ENCODE peak calls at places on chromosomes 16 and 17, in nine cellular contexts. N is lung, R is uterus, T is adrenal gland, D is cardiac fibroblast, K is IMR-90, X is cardiac muscle cell, B is endothelial cell of umbilical vein, J is fibroblast of mammary gland. L is an unnamed sample.

GRCh38 chr16:637081-638018 is 1.2 kb upstream of the METTL26 start:
- DNase-seq in T (peak; percentile 95), J (peak; percentile 80), N (peak; percentile 92), X (peak; percentile 93), K (peak; percentile 81), B (no peak), D (peak; percentile 92), R (peak; percentile 93), L (peak; percentile 89)

GRCh38 chr17:3890082-3890892 is 2.6 kb downstream of the CAMKK1 start:
- DNase-seq in X (no peak), R (peak; percentile 95), J (peak; percentile 96), T (peak; percentile 93), N (peak; percentile 60), D (peak; percentile 92), K (peak; percentile 91), B (peak; percentile 77), L (peak; percentile 90)

GRCh38 chr17:72782985-72783701 is 309.3 kb downstream of the SLC39A11 start:
- DNase-seq in T (no peak), N (no peak), D (no peak), K (no peak), B (no peak), X (no peak), J (no peak), R (no peak), L (no peak)

GRCh38 chr16:49019081-49019633 is 262.5 kb downstream of the CBLN1 start:
- DNase-seq in N (no peak), B (no peak), J (peak; percentile 80), X (peak; percentile 42), K (peak; percentile 27), D (no peak), T (no peak), R (no peak), L (no peak)

GRCh38 chr16:87384162-87384999 is 805 bp upstream of the FBXO31 start:
- DNase-seq in T (no peak), K (no peak), B (no peak), N (peak; percentile 43), D (no peak), R (no peak), J (no peak), X (peak; percentile 77), L (no peak)

GRCh38 chr17:45429338-45430005 is 3.2 kb downstream of the ARHGAP27 start:
- DNase-seq in J (no peak), B (no peak), T (no peak), R (no peak), K (no peak), X (peak; percentile 60), N (no peak), D (no peak), L (no peak)

GRCh38 chr16:58138852-58139251 is 9.7 kb upstream of the CFAP20 start:
- DNase-seq in D (no peak), X (no peak), J (no peak), K (no peak), T (no peak), N (no peak), R (no peak), B (no peak), L (no peak)

GRCh38 chr17:63039342-63039741 is 73.3 kb downstream of the TANC2 start:
- DNase-seq in N (no peak), T (no peak), R (no peak), X (no peak), D (no peak), K (peak; percentile 28), J (peak; percentile 18), B (no peak), L (peak; percentile 8)

GRCh38 chr16:8127096-8127495 is 463.2 kb downstream of the TMEM114 start:
- DNase-seq in R (no peak), J (no peak), D (no peak), B (no peak), T (no peak), X (no peak), N (no peak), K (no peak), L (no peak)

GRCh38 chr17:17778308-17779014 is 58.3 kb downstream of the SREBF1 start:
- DNase-seq in B (no peak), T (peak; percentile 51), X (peak; percentile 48), D (peak; percentile 28), R (peak; percentile 95), J (peak; percentile 85), N (peak; percentile 54), K (peak; percentile 81), L (peak; percentile 94)

GRCh38 chr16:46974352-46974751 is 878 bp upstream of the DNAJA2 start:
- DNase-seq in R (no peak), J (peak; percentile 32), B (no peak), K (no peak), N (no peak), T (no peak), D (peak; percentile 26), X (no peak), L (no peak)

GRCh38 chr16:84611041-84611440 is 6.8 kb downstream of the COTL1 start:
- DNase-seq in D (peak; percentile 18), B (no peak), X (no peak), K (peak; percentile 61), N (no peak), J (peak; percentile 44), R (no peak), T (no peak), L (peak; percentile 73)

GRCh38 chr17:62090021-62090824 is 25.1 kb upstream of the MED13 start:
- DNase-seq in J (no peak), K (no peak), T (no peak), B (no peak), X (no peak), D (no peak), N (no peak), R (no peak), L (no peak)

GRCh38 chr17:81713004-81713555 is 996 bp downstream of the SLC25A10 start:
- DNase-seq in T (no peak), K (no peak), R (no peak), X (no peak), B (no peak), D (no peak), N (no peak), J (no peak), L (no peak)

GRCh38 chr17:81710514-81711308 is 1.4 kb upstream of the SLC25A10 start:
- DNase-seq in T (no peak), R (no peak), X (no peak), N (no peak), J (peak; percentile 37), D (peak; percentile 39), B (no peak), K (no peak), L (peak; percentile 29)

GRCh38 chr17:81711814-81712467 is at the start of gene SLC25A10:
- DNase-seq in J (peak; percentile 63), T (peak; percentile 92), B (peak; percentile 66), R (peak; percentile 51), K (peak; percentile 64), D (peak; percentile 63), N (peak; percentile 78), X (peak; percentile 88), L (peak; percentile 68)

GRCh38 chr17:81713556-81714411 is 1.7 kb downstream of the SLC25A10 start:
- DNase-seq in R (no peak), D (no peak), J (no peak), N (no peak), T (no peak), K (no peak), X (no peak), B (no peak), L (no peak)

DNA sequence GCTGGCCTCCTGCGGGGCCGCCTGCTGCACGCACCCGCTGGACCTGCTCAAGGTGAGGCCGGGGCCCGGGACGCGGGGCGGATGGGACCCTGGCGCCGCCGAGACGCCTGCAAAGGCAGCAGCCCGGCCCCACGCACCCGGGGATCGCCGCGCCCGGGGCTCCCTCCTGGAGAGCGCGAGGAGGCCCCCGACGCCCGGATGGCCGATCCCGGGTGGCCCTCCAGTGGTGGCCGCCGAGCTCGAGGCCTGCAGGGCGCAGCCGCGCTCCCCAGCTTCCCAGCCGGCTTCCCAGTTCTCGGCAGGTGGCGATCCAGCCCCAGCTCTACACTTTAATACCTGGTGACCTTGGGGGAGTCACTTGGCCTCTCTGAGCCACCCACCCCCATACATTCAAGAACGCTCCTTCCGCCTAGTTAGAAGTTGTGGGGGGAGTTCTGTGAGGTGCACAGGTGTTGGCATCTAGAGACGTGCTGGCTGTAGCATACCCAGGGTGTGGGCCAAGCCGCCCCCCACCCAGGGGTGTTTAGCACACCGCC is 452 bp downstream of the SLC25A10 start:
- DNase-seq in B (no peak), D (peak; percentile 28), T (no peak), J (no peak), N (no peak), R (no peak), X (peak; percentile 54), K (no peak), L (peak; percentile 17)
- TF ChIP-seq CTCF in B (peak; percentile 34), D (no peak), T (no peak), J (no peak), N (no peak), R (no peak), X (no peak), K (peak; percentile 30), L (no peak)

GRCh38 chr17:27602721-27603445 is 28.1 kb upstream of the LGALS9 start:
- DNase-seq in K (peak; percentile 62), D (peak; percentile 72), J (peak; percentile 63), R (peak; percentile 78), X (peak; percentile 87), N (peak; percentile 77), T (peak; percentile 89), B (peak; percentile 67), L (peak; percentile 80)

GRCh38 chr17:27601975-27602302 is 29.0 kb upstream of the LGALS9 start:
- DNase-seq in K (no peak), X (no peak), B (no peak), N (no peak), J (no peak), T (no peak), D (no peak), R (no peak), L (no peak)

GRCh38 chr17:27605409-27605808 is 25.6 kb upstream of the LGALS9 start:
- DNase-seq in T (no peak), N (no peak), J (no peak), R (no peak), B (no peak), X (no peak), K (no peak), D (no peak), L (no peak)

GRCh38 chr17:27603870-27604794 is 26.9 kb upstream of the LGALS9 start:
- DNase-seq in N (no peak), K (no peak), B (no peak), T (no peak), D (no peak), X (no peak), R (no peak), J (no peak), L (no peak)

GRCh38 chr17:27603446-27603820 is 27.6 kb upstream of the LGALS9 start:
- DNase-seq in J (no peak), X (no peak), K (no peak), D (no peak), B (no peak), T (no peak), N (no peak), R (no peak), L (no peak)
- H3K4me3 ChIP-seq in J (no peak overlapping the region), X (no peak overlapping the region), K (no peak overlapping the region), D (no peak overlapping the region), B (no peak overlapping the region), T (no peak overlapping the region), N (no peak overlapping the region), R (no peak overlapping the region), L (no peak overlapping the region)

GRCh38 chr16:12613992-12614661 is 189.6 kb downstream of the CPPED1 start:
- DNase-seq in K (no peak), X (no peak), R (no peak), B (no peak), T (no peak), J (no peak), D (no peak), N (no peak), L (no peak)
- TF ChIP-seq CTCF in K (no peak), X (no peak), R (no peak), B (no peak), T (no peak), J (no peak), D (no peak), N (no peak), L (no peak)

GRCh38 chr16:56985962-56986360 is 3.4 kb upstream of the NLRC5 start:
- DNase-seq in J (no peak), K (no peak), X (no peak), R (no peak), T (no peak), N (no peak), B (no peak), D (no peak), L (no peak)
- H3K4me3 ChIP-seq in J (no peak overlapping the region), K (no peak overlapping the region), X (no peak overlapping the region), R (no peak overlapping the region), T (no peak overlapping the region), N (no peak overlapping the region), B (no peak overlapping the region), D (no peak overlapping the region), L (no peak overlapping the region)